ENCODE peak calls at places on chromosomes 11 and 22, in four cellular contexts. T, Y, M and K are unnamed samples.

GRCh38 chr11:67119577-67120391 is 721 bp downstream of the KDM2A start:
- DNase-seq in M (no peak), Y (peak; percentile 42), T (peak; percentile 8), K (peak; percentile 56)

GRCh38 chr11:36454991-36455611 is 55.0 kb downstream of the TRAF6 start:
- DNase-seq in T (no peak), M (peak; percentile 62), Y (no peak), K (no peak)

GRCh38 chr11:117750916-117751773 is 45.9 kb downstream of the DSCAML1 start:
- DNase-seq in T (no peak), Y (no peak), M (no peak), K (no peak)

GRCh38 chr22:25097006-25097405 is 102.7 kb upstream of the CRYBB3 start:
- DNase-seq in M (no peak), Y (no peak), T (no peak), K (no peak)

GRCh38 chr11:14380947-14381555 is 22.1 kb upstream of the RRAS2 start:
- DNase-seq in T (no peak), Y (peak; percentile 58), M (peak; percentile 74), K (no peak)

GRCh38 chr22:35230417-35230816 is 26.9 kb upstream of the HMGXB4 start:
- DNase-seq in T (no peak), M (no peak), Y (no peak), K (no peak)

GRCh38 chr11:70851308-70851707 is 401.1 kb downstream of the SHANK2 start:
- DNase-seq in Y (no peak), M (no peak), T (no peak), K (no peak)

GRCh38 chr11:15179167-15179566 is 64.4 kb downstream of the INSC start:
- DNase-seq in M (no peak), Y (no peak), T (no peak), K (no peak)

GRCh38 chr11:34448223-34448994 is 9.7 kb downstream of the CAT start:
- DNase-seq in T (no peak), M (no peak), Y (no peak), K (no peak)

GRCh38 chr11:61752117-61752924 is at the start of gene MYRF:
- DNase-seq in Y (peak; percentile 26), T (no peak), M (peak; percentile 84), K (peak; percentile 87)

GRCh38 chr11:122784325-122785155 is 53.8 kb upstream of the CRTAM start:
- DNase-seq in T (peak; percentile 97), Y (no peak), M (no peak), K (no peak)

GRCh38 chr22:25548866-25549464 is 15.5 kb upstream of the GRK3 start:
- DNase-seq in T (no peak), Y (no peak), M (no peak), K (no peak)

GRCh38 chr11:79510948-79511347 is 70.1 kb upstream of the TENM4 start:
- DNase-seq in Y (no peak), M (no peak), T (no peak), K (no peak)

GRCh38 chr11:64876835-64877341 is 1.5 kb downstream of the EHD1 start:
- DNase-seq in T (peak; percentile 47), M (no peak), Y (no peak), K (no peak)

GRCh38 chr22:37206118-37206840 is 6.0 kb downstream of the SSTR3 start:
- DNase-seq in Y (no peak), T (no peak), M (no peak), K (no peak)

GRCh38 chr22:44532466-44533025 is 34.5 kb upstream of the RTL6 start:
- DNase-seq in Y (no peak), T (no peak), M (no peak), K (no peak)

GRCh38 chr11:113160652-113161051 is 153.7 kb upstream of the TTC12 start:
- DNase-seq in Y (no peak), T (no peak), M (no peak), K (no peak)

GRCh38 chr22:37273126-37273845 is 9.0 kb upstream of the CYTH4 start:
- DNase-seq in Y (peak; percentile 45), M (no peak), T (peak; percentile 65), K (no peak)

GRCh38 chr11:14537134-14537599 is 17.0 kb upstream of the PSMA1 start:
- DNase-seq in Y (peak; percentile 55), T (no peak), M (no peak), K (peak; percentile 61)

GRCh38 chr22:23072035-23072910 is 2.0 kb downstream of the GNAZ start:
- DNase-seq in Y (no peak), M (no peak), T (peak; percentile 41), K (no peak)

GRCh38 chr11:33387996-33388395 is 130.8 kb downstream of the HIPK3 start:
- DNase-seq in T (no peak), M (no peak), Y (peak; percentile 77), K (no peak)

GRCh38 chr22:50483977-50484853 is 2.4 kb upstream of the MIOX start:
- DNase-seq in M (no peak), T (no peak), Y (no peak), K (no peak)

GRCh38 chr11:112477929-112478317 is 217.3 kb upstream of the PLET1 start:
- DNase-seq in M (no peak), Y (no peak), T (no peak), K (no peak)

GRCh38 chr11:112810951-112811350 is 150.3 kb upstream of the NCAM1 start:
- DNase-seq in Y (no peak), T (no peak), M (no peak), K (no peak)

GRCh38 chr11:131193101-131193501 is 177.3 kb upstream of the NTM start:
- DNase-seq in T (no peak), M (no peak), Y (no peak), K (no peak)

GRCh38 chr11:28674432-28675076 is 566.4 kb downstream of the METTL15 start:
- DNase-seq in Y (peak; percentile 14), M (no peak), T (peak; percentile 83), K (no peak)

GRCh38 chr11:121366970-121367369 is 74.4 kb downstream of the SC5D start:
- DNase-seq in Y (no peak), M (no peak), T (no peak), K (no peak)

GRCh38 chr11:72836111-72836510 is 21.9 kb downstream of the ATG16L2 start:
- DNase-seq in T (no peak), Y (no peak), M (no peak), K (no peak)

GRCh38 chr11:76577199-76577920 is 93.2 kb downstream of the LRRC32 start:
- DNase-seq in T (peak; percentile 47), M (no peak), Y (no peak), K (no peak)

GRCh38 chr11:102591160-102591718 is 33.9 kb downstream of the MMP20 start:
- DNase-seq in Y (no peak), T (no peak), M (no peak), K (no peak)

GRCh38 chr11:102590646-102591045 is 34.5 kb downstream of the MMP20 start:
- DNase-seq in Y (no peak), M (no peak), T (no peak), K (no peak)

GRCh38 chr11:102589047-102589459 is 36.1 kb downstream of the MMP20 start:
- DNase-seq in Y (peak; percentile 67), M (no peak), T (no peak), K (peak; percentile 14)

GRCh38 chr11:102596578-102596977 is 28.6 kb downstream of the MMP20 start:
- DNase-seq in T (no peak), M (no peak), Y (no peak), K (no peak)

GRCh38 chr11:102592634-102593581 is 32.2 kb downstream of the MMP20 start:
- DNase-seq in Y (peak; percentile 44), T (no peak), M (no peak), K (no peak)
- TF ChIP-seq CTCF in Y (peak; percentile 70), T (peak; percentile 50), M (peak; percentile 74), K (peak; percentile 42)

GRCh38 chr11:120137611-120138521 is at the start of gene TRIM29:
- DNase-seq in Y (no peak), M (peak; percentile 68), T (no peak), K (no peak)
- TF ChIP-seq CTCF in Y (no peak), M (peak; percentile 13), T (no peak), K (no peak)

GRCh38 chr11:65891180-65892136 is 985 bp downstream of the CCDC85B start:
- DNase-seq in M (no peak), Y (peak; percentile 67), T (peak; percentile 83), K (peak; percentile 58)
- TF ChIP-seq CTCF in M (peak; percentile 9), Y (peak; percentile 56), T (peak; percentile 10), K (peak; percentile 72)

DNA sequence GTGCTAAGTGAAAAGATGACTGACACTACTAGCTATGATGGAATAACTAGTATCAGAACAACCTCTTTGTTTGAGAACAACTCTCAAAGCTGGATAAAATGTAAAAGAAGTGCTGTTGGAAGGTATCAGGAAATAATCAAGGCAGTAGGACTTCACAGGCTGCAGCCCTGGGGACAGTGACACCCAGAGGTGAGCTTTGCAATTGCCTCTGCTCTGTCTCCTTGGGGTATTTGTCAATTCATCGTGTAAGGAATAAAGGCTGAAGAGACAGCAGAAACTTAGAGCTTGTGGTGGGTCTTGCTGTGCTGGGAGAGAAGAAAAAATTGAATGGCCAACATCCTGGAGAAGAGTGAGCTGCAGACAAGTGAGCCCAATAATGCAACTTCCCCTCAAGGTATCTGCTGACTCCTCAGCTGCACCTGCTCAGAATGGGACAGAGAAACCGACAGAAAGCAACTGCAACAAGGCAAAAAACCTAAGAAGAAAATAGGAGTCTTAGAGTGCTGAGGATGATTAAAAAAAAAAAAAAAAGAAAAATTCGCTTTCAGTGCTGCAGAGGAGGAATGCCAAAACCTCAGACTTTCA is 141.1 kb downstream of the RCN1 start:
- DNase-seq in M (no peak), Y (peak; percentile 54), T (no peak), K (peak; percentile 46)
- TF ChIP-seq CTCF in M (peak; percentile 77), Y (peak; percentile 80), T (peak; percentile 79), K (peak; percentile 73)

GRCh38 chr11:58286249-58286648 is 18.2 kb upstream of the OR10W1 start:
- DNase-seq in Y (peak; percentile 42), M (no peak), T (peak; percentile 5), K (peak; percentile 40)
- TF ChIP-seq CTCF in Y (peak; percentile 62), M (peak; percentile 63), T (peak; percentile 58), K (peak; percentile 80)

DNA sequence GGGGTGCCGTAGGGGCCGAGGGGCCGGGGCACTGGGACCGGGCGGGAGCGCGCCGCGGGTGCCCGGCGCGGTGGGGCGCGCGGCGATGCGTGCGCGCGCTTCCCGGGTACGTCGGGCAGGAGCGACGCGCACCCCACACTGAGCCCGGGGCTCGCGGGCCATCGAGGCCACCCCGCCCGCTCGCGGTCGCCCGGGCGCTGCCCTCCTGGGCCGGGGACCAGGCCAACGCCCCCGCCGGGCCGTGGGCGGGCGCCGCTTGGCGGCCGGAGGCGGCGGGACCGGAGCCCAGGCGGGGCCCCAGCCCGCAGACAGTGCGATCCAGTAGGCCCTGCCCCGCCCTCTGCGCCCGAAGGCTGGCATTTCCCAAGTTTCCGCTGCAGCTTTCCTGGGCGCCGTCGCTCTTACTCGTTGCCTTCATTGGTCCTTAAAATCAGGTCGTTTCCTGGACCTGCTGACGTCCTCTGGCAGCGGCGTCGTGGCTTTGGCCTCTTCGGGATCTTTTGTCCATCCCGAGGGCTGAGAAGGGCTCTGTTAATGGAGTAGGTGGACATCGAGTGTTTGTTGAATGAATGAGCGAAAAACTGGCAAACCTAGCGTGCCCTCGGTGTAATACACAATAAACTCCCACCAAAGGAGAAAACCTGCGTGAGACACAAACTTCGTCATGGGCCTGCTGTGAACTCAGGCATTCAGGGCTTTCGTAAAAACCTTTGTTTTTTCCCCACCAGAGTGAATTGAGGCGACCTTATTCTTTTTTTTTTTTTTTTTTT is 638 bp downstream of the PARVA start:
- DNase-seq in T (peak; percentile 79), Y (no peak), M (peak; percentile 79), K (no peak)
- TF ChIP-seq CTCF in T (no peak), Y (no peak), M (no peak), K (no peak)

GRCh38 chr11:1531418-1531817 is 40.7 kb downstream of the DUSP8 start:
- DNase-seq in Y (no peak), T (no peak), M (no peak), K (no peak)
- TF ChIP-seq CTCF in Y (no peak), T (no peak), M (no peak), K (no peak)

GRCh38 chr11:132472411-132473205 is 1059.7 kb downstream of the OPCML start:
- DNase-seq in Y (no peak), M (no peak), T (no peak), K (no peak)
- TF ChIP-seq CTCF in Y (no peak), M (no peak), T (no peak), K (no peak)